ENCODE peak calls at places on chromosomes 1 and 21, in eight cellular contexts. X, F, V, T, K, B, W and Y are unnamed samples.

GRCh38 chr21:40902299-40902698 is 55.3 kb upstream of the DSCAM start:
- DNase-seq in X (no peak), F (no peak), V (no peak), T (no peak), K (no peak), B (no peak), W (no peak), Y (no peak)

GRCh38 chr21:21230672-21231071 is 232.5 kb downstream of the NCAM2 start:
- DNase-seq in X (peak), F (no peak), V (no peak), T (peak), K (peak), B (no peak), W (no peak), Y (no peak)

GRCh38 chr1:101911894-101912293 is 84.8 kb downstream of the OLFM3 start:
- DNase-seq in X (no peak), F (no peak), V (no peak), T (no peak), K (no peak), B (no peak), W (no peak), Y (no peak)

GRCh38 chr1:58888776-58889341 is 105.0 kb upstream of the JUN start:
- DNase-seq in X (no peak), F (no peak), V (peak), T (no peak), K (peak), B (no peak), W (no peak), Y (no peak)

GRCh38 chr1:62435231-62436038 is 1.4 kb upstream of the USP1 start:
- DNase-seq in X (no peak), F (no peak), V (no peak), T (no peak), K (no peak), B (peak), W (no peak), Y (no peak)

GRCh38 chr1:12480748-12481362 is 137.2 kb downstream of the DHRS3 start:
- DNase-seq in X (peak), F (no peak), V (peak), T (no peak), K (peak), B (peak), W (no peak), Y (peak)

GRCh38 chr21:45607021-45607921 is 36.3 kb upstream of the PCBP3 start:
- DNase-seq in X (no peak), F (peak), V (no peak), T (no peak), K (peak), B (no peak), W (no peak), Y (peak)

GRCh38 chr1:9942399-9942938 is 722 bp downstream of the LZIC start:
- DNase-seq in X (peak), F (peak), V (peak), T (peak), K (peak), B (peak), W (peak), Y (peak)

GRCh38 chr1:222387020-222387816 is 160.7 kb downstream of the HHIPL2 start:
- DNase-seq in X (no peak), F (peak), V (no peak), T (peak), K (no peak), B (no peak), W (peak), Y (no peak)

GRCh38 chr1:199667079-199667478 is 360.4 kb upstream of the NR5A2 start:
- DNase-seq in X (no peak), F (no peak), V (no peak), T (no peak), K (no peak), B (no peak), W (no peak), Y (no peak)

GRCh38 chr1:69651656-69652055 is 83.9 kb downstream of the LRRC7 start:
- DNase-seq in X (no peak), F (no peak), V (no peak), T (no peak), K (no peak), B (no peak), W (no peak), Y (no peak)

GRCh38 chr1:89546934-89547562 is 22.4 kb downstream of the LRRC8B start:
- DNase-seq in X (no peak), F (no peak), V (no peak), T (no peak), K (no peak), B (no peak), W (no peak), Y (no peak)

GRCh38 chr1:43269627-43270375 is at the start of gene TMEM125:
- DNase-seq in X (no peak), F (peak), V (no peak), T (no peak), K (no peak), B (no peak), W (no peak), Y (no peak)

GRCh38 chr1:244672961-244673695 is 20.2 kb downstream of the DESI2 start:
- DNase-seq in X (peak), F (no peak), V (peak), T (no peak), K (peak), B (no peak), W (no peak), Y (peak)

GRCh38 chr21:46294647-46295176 is 8.6 kb downstream of the YBEY start:
- DNase-seq in X (peak), F (no peak), V (no peak), T (no peak), K (peak), B (no peak), W (peak), Y (peak)

GRCh38 chr21:42424848-42425602 is 21.3 kb downstream of the UBASH3A start:
- DNase-seq in X (no peak), F (no peak), V (peak), T (no peak), K (no peak), B (peak), W (no peak), Y (no peak)

GRCh38 chr1:246317723-246318359 is 189.2 kb downstream of the SMYD3 start:
- DNase-seq in X (peak), F (no peak), V (no peak), T (no peak), K (peak), B (no peak), W (no peak), Y (peak)

GRCh38 chr1:6507037-6507428 is 15.6 kb upstream of the PLEKHG5 start:
- DNase-seq in X (no peak), F (no peak), V (no peak), T (no peak), K (no peak), B (no peak), W (no peak), Y (no peak)

GRCh38 chr1:167665469-167665868 is 35.4 kb downstream of the RCSD1 start:
- DNase-seq in X (no peak), F (no peak), V (no peak), T (no peak), K (no peak), B (no peak), W (no peak), Y (no peak)

GRCh38 chr1:201190624-201191051 is at the start of gene IGFN1:
- DNase-seq in X (no peak), F (peak), V (no peak), T (peak), K (no peak), B (no peak), W (peak), Y (no peak)

GRCh38 chr21:42068256-42068545 is 2.9 kb upstream of the UMODL1 start:
- DNase-seq in X (no peak), F (no peak), V (no peak), T (no peak), K (no peak), B (no peak), W (no peak), Y (no peak)

GRCh38 chr1:101193733-101194169 is 43.1 kb upstream of the S1PR1 start:
- DNase-seq in X (no peak), F (no peak), V (no peak), T (no peak), K (no peak), B (no peak), W (no peak), Y (no peak)

GRCh38 chr1:197399691-197400521 is 131.9 kb downstream of the CRB1 start:
- DNase-seq in X (peak), F (peak), V (peak), T (peak), K (peak), B (peak), W (peak), Y (peak)

GRCh38 chr1:210935905-210936304 is 198.0 kb downstream of the KCNH1 start:
- DNase-seq in X (no peak), F (no peak), V (no peak), T (no peak), K (no peak), B (no peak), W (no peak), Y (no peak)

GRCh38 chr1:66253330-66253921 is 280.5 kb upstream of the SGIP1 start:
- DNase-seq in X (peak), F (no peak), V (peak), T (peak), K (peak), B (no peak), W (no peak), Y (peak)

GRCh38 chr1:99603699-99604595 is 42.0 kb upstream of the PALMD start:
- DNase-seq in X (peak), F (no peak), V (peak), T (no peak), K (peak), B (no peak), W (no peak), Y (peak)

GRCh38 chr1:200036616-200037270 is 9.2 kb downstream of the NR5A2 start:
- DNase-seq in X (no peak), F (no peak), V (no peak), T (peak), K (no peak), B (no peak), W (no peak), Y (no peak)

GRCh38 chr1:232221790-232222499 is 408.0 kb downstream of the SIPA1L2 start:
- DNase-seq in X (no peak), F (no peak), V (no peak), T (no peak), K (peak), B (no peak), W (no peak), Y (peak)

GRCh38 chr1:94236630-94237290 is 624 bp downstream of the ARHGAP29 start:
- DNase-seq in X (peak), F (peak), V (no peak), T (peak), K (peak), B (peak), W (no peak), Y (peak)

GRCh38 chr1:157691285-157691920 is 9.2 kb downstream of the FCRL3 start:
- DNase-seq in X (peak), F (no peak), V (peak), T (peak), K (peak), B (peak), W (peak), Y (no peak)

GRCh38 chr1:200900877-200901276 is 6.2 kb downstream of the INAVA start:
- DNase-seq in X (no peak), F (no peak), V (no peak), T (no peak), K (no peak), B (no peak), W (peak), Y (no peak)

GRCh38 chr21:9837946-9838801 is 683.2 kb upstream of the TPTE start:
- DNase-seq in X (no peak), F (no peak), V (no peak), T (no peak), K (no peak), B (no peak), W (peak), Y (no peak)

GRCh38 chr1:16124377-16125087 is 31.3 kb downstream of the EPHA2 start:
- DNase-seq in X (no peak), F (peak), V (no peak), T (no peak), K (no peak), B (no peak), W (no peak), Y (no peak)

GRCh38 chr1:87888456-87888855 is 559.8 kb downstream of the LMO4 start:
- DNase-seq in X (no peak), F (no peak), V (no peak), T (no peak), K (no peak), B (no peak), W (no peak), Y (peak)

GRCh38 chr1:101262601-101263348 is 26.0 kb downstream of the S1PR1 start:
- DNase-seq in X (no peak), F (no peak), V (peak), T (no peak), K (no peak), B (peak), W (no peak), Y (no peak)

GRCh38 chr1:181482001-181482430 is 1.3 kb upstream of the CACNA1E start:
- DNase-seq in X (no peak), F (peak), V (no peak), T (no peak), K (no peak), B (no peak), W (no peak), Y (no peak)
- H3K9ac ChIP-seq in X (no peak), F (no peak), V (no peak), T (no peak), K (no peak), B (no peak), W (no peak), Y (no peak)

GRCh38 chr21:33966324-33966949 is 50.8 kb upstream of the ATP5PO start:
- DNase-seq in X (no peak), F (no peak), V (no peak), T (no peak), K (no peak), B (no peak), W (no peak), Y (no peak)

GRCh38 chr21:33969600-33969999 is 54.0 kb upstream of the ATP5PO start:
- DNase-seq in X (no peak), F (no peak), V (no peak), T (no peak), K (no peak), B (no peak), W (no peak), Y (no peak)

GRCh38 chr21:33968082-33968997 is 52.7 kb upstream of the ATP5PO start:
- DNase-seq in X (peak), F (no peak), V (peak), T (peak), K (peak), B (no peak), W (peak), Y (peak)

GRCh38 chr21:33967086-33967571 is 51.5 kb upstream of the ATP5PO start:
- DNase-seq in X (no peak), F (no peak), V (no peak), T (no peak), K (no peak), B (no peak), W (no peak), Y (peak)

GRCh38 chr21:33968998-33969353 is 53.4 kb upstream of the ATP5PO start:
- DNase-seq in X (no peak), F (no peak), V (no peak), T (no peak), K (peak), B (no peak), W (no peak), Y (no peak)
- H3K4me2 ChIP-seq in X (peak), F (no peak), V (peak), T (no peak), K (peak), B (no peak), W (no peak), Y (peak)

DNA sequence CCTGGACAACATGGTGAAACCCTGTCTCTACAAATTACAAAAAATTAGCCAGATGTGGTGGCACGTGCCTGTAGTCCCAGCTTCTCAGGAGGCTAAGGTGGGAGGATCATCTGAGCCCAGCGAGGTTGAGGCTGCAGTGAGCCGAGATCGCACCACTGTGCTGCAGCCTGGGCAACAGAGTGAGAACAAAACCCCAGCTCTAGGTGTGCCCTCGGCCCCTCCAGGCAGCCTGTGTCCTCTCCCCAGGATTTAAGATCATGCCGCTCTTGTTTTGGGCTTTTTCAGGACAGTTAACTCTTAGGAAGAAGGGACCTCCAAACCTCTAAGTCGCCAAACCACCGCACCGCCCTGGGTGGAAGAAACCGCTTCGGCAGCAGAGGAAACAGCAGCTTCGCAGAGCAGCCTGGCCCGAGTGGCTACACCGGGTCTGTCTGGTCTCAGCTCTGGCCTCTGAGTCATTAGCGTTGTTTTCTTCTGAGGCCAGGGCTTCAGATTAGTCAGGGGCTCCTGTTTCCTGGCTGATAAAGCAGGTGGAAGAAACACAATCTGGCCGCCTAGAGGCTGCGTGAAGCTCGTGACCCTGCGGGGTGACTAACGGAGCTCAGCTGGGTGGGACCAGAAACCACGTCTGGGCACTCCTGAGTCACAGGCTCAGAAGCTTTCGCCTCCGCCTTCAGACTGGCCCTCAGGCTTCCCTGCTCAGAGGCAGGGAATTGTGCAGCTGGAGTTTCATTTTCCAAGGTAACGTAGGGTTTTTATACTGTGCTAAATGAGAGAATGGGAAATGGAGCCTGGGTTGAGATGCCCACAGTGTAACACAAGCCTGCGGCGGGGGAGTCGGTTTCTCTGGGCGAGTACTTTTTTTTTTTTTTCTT is 44.7 kb downstream of the CHAF1B start:
- DNase-seq in X (peak), F (peak), V (peak), T (peak), K (peak), B (no peak), W (peak), Y (peak)
- TF ChIP-seq CTCF in X (peak), F (peak), V (peak), T (peak), K (no peak), B (no peak), W (peak), Y (no peak)

GRCh38 chr1:204196068-204196795 is at the start of gene KISS1:
- DNase-seq in X (no peak), F (no peak), V (no peak), T (no peak), K (peak), B (no peak), W (no peak), Y (no peak)
- H3K9ac ChIP-seq in X (no peak), F (no peak), V (no peak), T (no peak), K (peak), B (no peak), W (no peak), Y (peak)

DNA sequence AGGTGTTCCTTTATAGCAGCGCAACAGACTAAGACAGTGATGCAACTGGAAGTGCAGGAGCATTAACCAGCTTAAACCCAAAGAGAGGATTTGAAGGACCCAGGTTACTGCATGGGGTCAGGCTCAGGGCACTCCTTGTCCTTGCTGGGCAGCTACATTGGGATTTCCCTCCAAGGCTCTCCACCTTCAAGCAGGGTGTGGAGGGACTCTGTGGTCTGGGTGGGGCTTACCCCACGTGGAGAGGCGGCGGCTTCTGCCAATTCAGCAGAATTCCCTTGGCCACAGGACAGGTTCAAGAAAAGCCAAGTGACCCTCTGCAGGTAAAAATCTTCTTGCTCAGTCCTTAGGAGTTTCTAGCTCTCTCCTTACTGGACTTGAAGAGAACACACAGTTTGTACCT is 6.5 kb downstream of the RRP1B start:
- DNase-seq in X (no peak), F (no peak), V (no peak), T (no peak), K (no peak), B (no peak), W (no peak), Y (no peak)
- H3K4me2 ChIP-seq in X (no peak), F (no peak), V (no peak), T (no peak), K (no peak), B (no peak), W (no peak), Y (no peak)

GRCh38 chr21:44444286-44444931 is 10.9 kb upstream of the LRRC3 start:
- DNase-seq in X (no peak), F (peak), V (no peak), T (peak), K (no peak), B (no peak), W (peak), Y (no peak)
- TF ChIP-seq CTCF in X (no peak), F (peak), V (peak), T (peak), K (no peak), B (peak), W (peak), Y (no peak)

DNA sequence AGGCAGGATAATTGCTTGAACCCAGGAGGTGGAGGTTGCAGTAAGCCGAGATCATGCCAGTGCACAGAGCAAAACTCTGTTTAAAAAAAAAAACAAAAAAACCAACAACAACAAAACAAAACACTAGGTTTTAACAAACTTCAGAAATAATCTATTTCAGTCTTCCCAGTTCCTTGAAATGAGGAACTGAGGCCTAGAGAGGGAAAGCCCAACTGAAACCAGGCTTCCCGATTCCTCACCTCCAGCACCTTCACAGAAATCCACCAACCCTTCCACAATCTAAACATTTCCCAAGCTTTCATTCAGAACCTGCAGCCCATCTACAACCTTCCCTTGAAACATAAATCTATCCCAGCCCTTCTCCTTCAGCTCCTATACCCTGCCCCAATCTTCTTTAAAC is 615 bp upstream of the CD52 start:
- DNase-seq in X (no peak), F (no peak), V (no peak), T (no peak), K (no peak), B (no peak), W (no peak), Y (no peak)
- H3K9ac ChIP-seq in X (no peak), F (no peak), V (no peak), T (no peak), K (no peak), B (no peak), W (peak), Y (no peak)

DNA sequence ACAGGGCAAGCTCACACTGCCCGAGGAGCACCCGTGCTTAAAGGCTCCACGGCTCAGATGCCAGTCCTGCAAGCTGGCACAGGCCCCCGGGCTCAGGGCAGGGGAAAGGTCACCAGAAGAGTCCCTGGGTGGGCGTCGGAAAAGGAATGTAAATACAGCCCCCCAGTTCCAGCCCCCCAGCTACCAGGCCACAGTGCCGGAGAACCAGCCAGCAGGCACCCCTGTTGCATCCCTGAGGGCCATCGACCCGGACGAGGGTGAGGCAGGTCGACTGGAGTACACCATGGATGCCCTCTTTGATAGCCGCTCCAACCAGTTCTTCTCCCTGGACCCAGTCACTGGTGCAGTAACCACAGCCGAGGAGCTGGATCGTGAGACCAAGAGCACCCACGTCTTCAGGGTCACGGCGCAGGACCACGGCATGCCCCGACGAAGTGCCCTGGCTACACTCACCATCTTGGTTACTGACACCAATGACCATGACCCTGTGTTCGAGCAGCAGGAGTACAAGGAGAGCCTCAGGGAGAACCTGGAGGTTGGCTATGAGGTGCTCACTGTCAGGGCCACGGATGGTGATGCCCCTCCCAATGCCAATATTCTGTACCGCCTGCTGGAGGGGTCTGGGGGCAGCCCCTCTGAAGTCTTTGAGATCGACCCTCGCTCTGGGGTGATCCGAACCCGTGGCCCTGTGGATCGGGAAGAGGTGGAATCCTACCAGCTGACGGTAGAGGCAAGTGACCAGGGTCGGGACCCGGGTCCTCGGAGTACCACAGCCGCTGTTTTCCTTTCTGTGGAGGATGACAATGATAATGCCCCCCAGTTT is 1.3 kb downstream of the CELSR2 start:
- DNase-seq in X (no peak), F (no peak), V (no peak), T (no peak), K (no peak), B (no peak), W (no peak), Y (no peak)
- H3K4me2 ChIP-seq in X (peak), F (peak), V (no peak), T (peak), K (no peak), B (peak), W (peak), Y (peak)